ENCODE peak calls at places on chromosomes 5 and 9, in five cellular contexts. One of them, this sample, is unnamed.

GRCh38 chr9:69981686-69982450 is 61.8 kb upstream of the MAMDC2 start:
- DNase-seq in NCI-H1092: no peak
- DNase-seq in left ventricle myocardium superior: no peak
- DNase-seq in AG04450: no peak
- DNase-seq in fibroblast of the aortic adventitia: peak
- DNase-seq in this sample: no peak

GRCh38 chr5:158589939-158590338 is 509.8 kb downstream of the EBF1 start:
- DNase-seq in NCI-H1092: no peak
- DNase-seq in fibroblast of the aortic adventitia: peak
- DNase-seq in AG04450: no peak
- DNase-seq in left ventricle myocardium superior: no peak
- DNase-seq in this sample: no peak

GRCh38 chr5:16907270-16907669 is 28.8 kb downstream of the MYO10 start:
- DNase-seq in left ventricle myocardium superior: no peak
- DNase-seq in NCI-H1092: no peak
- DNase-seq in AG04450: no peak
- DNase-seq in fibroblast of the aortic adventitia: no peak
- DNase-seq in this sample: no peak

GRCh38 chr5:150505041-150505511 is 2.9 kb upstream of the NDST1 start:
- DNase-seq in left ventricle myocardium superior: peak
- DNase-seq in AG04450: no peak
- DNase-seq in fibroblast of the aortic adventitia: no peak
- DNase-seq in NCI-H1092: no peak
- DNase-seq in this sample: no peak

GRCh38 chr5:60415443-60415842 is 284.5 kb downstream of the DEPDC1B start:
- DNase-seq in left ventricle myocardium superior: no peak
- DNase-seq in AG04450: no peak
- DNase-seq in NCI-H1092: no peak
- DNase-seq in fibroblast of the aortic adventitia: no peak
- DNase-seq in this sample: no peak

GRCh38 chr9:37528652-37529072 is 42.9 kb downstream of the POLR1E start:
- DNase-seq in NCI-H1092: no peak
- DNase-seq in left ventricle myocardium superior: no peak
- DNase-seq in AG04450: no peak
- DNase-seq in fibroblast of the aortic adventitia: no peak
- DNase-seq in this sample: no peak

GRCh38 chr5:154401931-154402330 is 43.9 kb upstream of the SAP30L start:
- DNase-seq in fibroblast of the aortic adventitia: no peak
- DNase-seq in NCI-H1092: no peak
- DNase-seq in left ventricle myocardium superior: no peak
- DNase-seq in AG04450: no peak
- DNase-seq in this sample: no peak

GRCh38 chr9:3962467-3962866 is 337.4 kb downstream of the GLIS3 start:
- DNase-seq in left ventricle myocardium superior: no peak
- DNase-seq in AG04450: peak
- DNase-seq in NCI-H1092: peak
- DNase-seq in fibroblast of the aortic adventitia: peak
- DNase-seq in this sample: peak

GRCh38 chr9:133460405-133461175 is 812 bp downstream of the CACFD1 start:
- DNase-seq in NCI-H1092: peak
- DNase-seq in AG04450: no peak
- DNase-seq in fibroblast of the aortic adventitia: peak
- DNase-seq in left ventricle myocardium superior: no peak
- DNase-seq in this sample: no peak

GRCh38 chr5:65961644-65962043 is 35.3 kb downstream of the ERBIN start:
- DNase-seq in AG04450: peak
- DNase-seq in left ventricle myocardium superior: no peak
- DNase-seq in NCI-H1092: no peak
- DNase-seq in fibroblast of the aortic adventitia: peak
- DNase-seq in this sample: no peak

GRCh38 chr5:110790673-110791072 is 51.9 kb downstream of the SLC25A46 start:
- DNase-seq in AG04450: peak
- DNase-seq in fibroblast of the aortic adventitia: peak
- DNase-seq in left ventricle myocardium superior: no peak
- DNase-seq in NCI-H1092: no peak
- DNase-seq in this sample: no peak

GRCh38 chr5:31495336-31495735 is 36.6 kb downstream of the DROSHA start:
- DNase-seq in left ventricle myocardium superior: no peak
- DNase-seq in NCI-H1092: no peak
- DNase-seq in AG04450: no peak
- DNase-seq in fibroblast of the aortic adventitia: no peak
- DNase-seq in this sample: no peak

GRCh38 chr9:124218438-124219289 is 39.1 kb upstream of the NEK6 start:
- DNase-seq in left ventricle myocardium superior: peak
- DNase-seq in fibroblast of the aortic adventitia: peak
- DNase-seq in AG04450: no peak
- DNase-seq in NCI-H1092: no peak
- DNase-seq in this sample: no peak

GRCh38 chr9:127087411-127087810 is 35.0 kb downstream of the ANGPTL2 start:
- DNase-seq in AG04450: no peak
- DNase-seq in NCI-H1092: no peak
- DNase-seq in left ventricle myocardium superior: no peak
- DNase-seq in fibroblast of the aortic adventitia: no peak
- DNase-seq in this sample: no peak

GRCh38 chr5:142924135-142924883 is 154.1 kb downstream of the ARHGAP26 start:
- DNase-seq in AG04450: no peak
- DNase-seq in NCI-H1092: no peak
- DNase-seq in fibroblast of the aortic adventitia: peak
- DNase-seq in left ventricle myocardium superior: no peak
- DNase-seq in this sample: no peak

GRCh38 chr9:121937248-121937647 is 155.9 kb downstream of the TTLL11 start:
- DNase-seq in AG04450: no peak
- DNase-seq in left ventricle myocardium superior: no peak
- DNase-seq in NCI-H1092: no peak
- DNase-seq in fibroblast of the aortic adventitia: no peak
- DNase-seq in this sample: no peak

GRCh38 chr9:129386812-129387177 is 208.7 kb upstream of the IER5L start:
- DNase-seq in fibroblast of the aortic adventitia: no peak
- DNase-seq in NCI-H1092: no peak
- DNase-seq in left ventricle myocardium superior: no peak
- DNase-seq in AG04450: no peak
- DNase-seq in this sample: no peak